ENCODE peak calls at places on chromosomes 6 and 20, in six cellular contexts. One of them, this sample, is unnamed. For H3K9me3, the result is how much of the 10 kb centered on the place peaks cover.

GRCh38 chr6:136594671-136595070 is 44.4 kb upstream of the MAP7 start:
- DNase-seq in transverse colon: no peak
- DNase-seq in PC-9: no peak
- DNase-seq in IMR-90: no peak
- DNase-seq in hepatocyte: no peak
- DNase-seq in neural progenitor cell: no peak
- DNase-seq in this sample: no peak

GRCh38 chr6:157646012-157646411 is 177.0 kb upstream of the SNX9 start:
- DNase-seq in transverse colon: no peak
- DNase-seq in PC-9: no peak
- DNase-seq in IMR-90: no peak
- DNase-seq in hepatocyte: no peak
- DNase-seq in neural progenitor cell: no peak
- DNase-seq in this sample: no peak

GRCh38 chr6:44012078-44012493 is 115.2 kb downstream of the MRPL14 start:
- DNase-seq in transverse colon: no peak
- DNase-seq in PC-9: no peak
- DNase-seq in IMR-90: peak
- DNase-seq in hepatocyte: no peak
- DNase-seq in neural progenitor cell: no peak
- DNase-seq in this sample: peak

GRCh38 chr6:33882154-33882553 is 78.4 kb upstream of the MLN start:
- DNase-seq in transverse colon: peak
- DNase-seq in PC-9: no peak
- DNase-seq in IMR-90: peak
- DNase-seq in hepatocyte: peak
- DNase-seq in neural progenitor cell: no peak
- DNase-seq in this sample: no peak

GRCh38 chr6:105798057-105798456 is 288.1 kb upstream of the PRDM1 start:
- DNase-seq in transverse colon: no peak
- DNase-seq in PC-9: no peak
- DNase-seq in IMR-90: peak
- DNase-seq in hepatocyte: no peak
- DNase-seq in neural progenitor cell: no peak
- DNase-seq in this sample: no peak

GRCh38 chr6:52595000-52595795 is 18.3 kb upstream of the TRAM2 start:
- DNase-seq in transverse colon: peak
- DNase-seq in PC-9: no peak
- DNase-seq in IMR-90: peak
- DNase-seq in hepatocyte: peak
- DNase-seq in neural progenitor cell: peak
- DNase-seq in this sample: peak

GRCh38 chr6:130233332-130233731 is 10.6 kb upstream of the SAMD3 start:
- DNase-seq in transverse colon: no peak
- DNase-seq in PC-9: no peak
- DNase-seq in IMR-90: peak
- DNase-seq in hepatocyte: no peak
- DNase-seq in neural progenitor cell: peak
- DNase-seq in this sample: no peak

GRCh38 chr20:5845686-5846651 is 95.8 kb downstream of the SHLD1 start:
- DNase-seq in transverse colon: no peak
- DNase-seq in PC-9: no peak
- DNase-seq in IMR-90: peak
- DNase-seq in hepatocyte: peak
- DNase-seq in neural progenitor cell: peak
- DNase-seq in this sample: no peak

GRCh38 chr6:142692942-142693341 is 252.0 kb downstream of the HIVEP2 start:
- DNase-seq in transverse colon: peak
- DNase-seq in PC-9: peak
- DNase-seq in IMR-90: peak
- DNase-seq in hepatocyte: peak
- DNase-seq in neural progenitor cell: peak
- DNase-seq in this sample: peak

GRCh38 chr20:55211481-55211880 is 736.1 kb downstream of the DOK5 start:
- DNase-seq in transverse colon: no peak
- DNase-seq in PC-9: no peak
- DNase-seq in IMR-90: no peak
- DNase-seq in hepatocyte: no peak
- DNase-seq in neural progenitor cell: no peak
- DNase-seq in this sample: no peak

GRCh38 chr6:40997256-40997957 is 41.6 kb downstream of the UNC5CL start:
- DNase-seq in transverse colon: peak
- DNase-seq in PC-9: peak
- DNase-seq in IMR-90: peak
- DNase-seq in hepatocyte: peak
- DNase-seq in neural progenitor cell: peak
- DNase-seq in this sample: no peak

GRCh38 chr6:34205466-34205865 is 31.2 kb upstream of the HMGA1 start:
- DNase-seq in transverse colon: no peak
- DNase-seq in PC-9: no peak
- DNase-seq in IMR-90: peak
- DNase-seq in hepatocyte: no peak
- DNase-seq in neural progenitor cell: no peak
- DNase-seq in this sample: no peak

DNA sequence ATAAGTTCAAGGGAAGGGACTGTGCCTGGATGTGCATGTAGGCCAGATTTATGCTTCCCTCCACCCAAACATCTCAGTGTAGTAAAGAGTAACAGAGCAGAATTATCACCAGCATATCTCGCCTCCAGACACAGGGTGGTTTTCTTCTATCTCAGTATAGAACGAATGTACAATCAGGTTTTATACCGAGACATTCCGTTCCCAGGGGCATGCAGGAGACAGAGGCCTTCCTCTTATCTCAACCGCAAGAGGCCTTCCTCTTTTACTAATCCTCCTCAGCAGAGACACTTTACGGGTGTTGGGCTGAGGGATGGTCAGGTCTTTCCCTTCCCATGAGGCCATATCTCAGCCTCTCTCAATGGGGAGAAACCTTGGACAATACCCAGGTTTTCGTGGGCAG is 36.5 kb upstream of the MC3R start:
- DNase-seq in transverse colon: no peak
- DNase-seq in PC-9: no peak
- DNase-seq in IMR-90: no peak
- DNase-seq in hepatocyte: no peak
- DNase-seq in neural progenitor cell: no peak
- DNase-seq in this sample: no peak
- H3K9me3 ChIP-seq in transverse colon: under half
- H3K9me3 ChIP-seq in PC-9: under half
- H3K9me3 ChIP-seq in IMR-90: under half
- H3K9me3 ChIP-seq in hepatocyte: under half
- H3K9me3 ChIP-seq in neural progenitor cell: under half
- H3K9me3 ChIP-seq in this sample: under half

GRCh38 chr6:152356659-152357058 is 280.5 kb downstream of the SYNE1 start:
- DNase-seq in transverse colon: no peak
- DNase-seq in PC-9: no peak
- DNase-seq in IMR-90: peak
- DNase-seq in hepatocyte: peak
- DNase-seq in neural progenitor cell: peak
- DNase-seq in this sample: peak
- TF ChIP-seq CTCF in transverse colon: no peak
- TF ChIP-seq CTCF in PC-9: peak
- TF ChIP-seq CTCF in IMR-90: peak
- TF ChIP-seq CTCF in hepatocyte: peak
- TF ChIP-seq CTCF in neural progenitor cell: peak
- TF ChIP-seq CTCF in this sample: peak

GRCh38 chr6:159278626-159279025 is 109.4 kb downstream of the FNDC1 start:
- DNase-seq in transverse colon: no peak
- DNase-seq in PC-9: no peak
- DNase-seq in IMR-90: no peak
- DNase-seq in hepatocyte: no peak
- DNase-seq in neural progenitor cell: no peak
- DNase-seq in this sample: no peak
- H3K9me3 ChIP-seq in transverse colon: under half
- H3K9me3 ChIP-seq in PC-9: under half
- H3K9me3 ChIP-seq in IMR-90: under half
- H3K9me3 ChIP-seq in hepatocyte: under half
- H3K9me3 ChIP-seq in neural progenitor cell: under half
- H3K9me3 ChIP-seq in this sample: under half

GRCh38 chr6:116973992-116974391 is 97.0 kb downstream of the RFX6 start:
- DNase-seq in transverse colon: no peak
- DNase-seq in PC-9: no peak
- DNase-seq in IMR-90: no peak
- DNase-seq in hepatocyte: no peak
- DNase-seq in neural progenitor cell: peak
- DNase-seq in this sample: no peak

GRCh38 chr6:116969211-116969863 is 92.3 kb downstream of the RFX6 start:
- DNase-seq in transverse colon: peak
- DNase-seq in PC-9: peak
- DNase-seq in IMR-90: peak
- DNase-seq in hepatocyte: peak
- DNase-seq in neural progenitor cell: peak
- DNase-seq in this sample: peak

GRCh38 chr6:116974942-116975341 is 97.9 kb downstream of the RFX6 start:
- DNase-seq in transverse colon: no peak
- DNase-seq in PC-9: no peak
- DNase-seq in IMR-90: no peak
- DNase-seq in hepatocyte: no peak
- DNase-seq in neural progenitor cell: no peak
- DNase-seq in this sample: no peak

GRCh38 chr6:116974526-116974925 is 97.5 kb downstream of the RFX6 start:
- DNase-seq in transverse colon: no peak
- DNase-seq in PC-9: no peak
- DNase-seq in IMR-90: no peak
- DNase-seq in hepatocyte: no peak
- DNase-seq in neural progenitor cell: no peak
- DNase-seq in this sample: no peak

GRCh38 chr6:116971959-116972358 is 94.9 kb downstream of the RFX6 start:
- DNase-seq in transverse colon: peak
- DNase-seq in PC-9: peak
- DNase-seq in IMR-90: peak
- DNase-seq in hepatocyte: peak
- DNase-seq in neural progenitor cell: peak
- DNase-seq in this sample: peak
- TF ChIP-seq CTCF in transverse colon: peak
- TF ChIP-seq CTCF in PC-9: peak
- TF ChIP-seq CTCF in IMR-90: peak
- TF ChIP-seq CTCF in hepatocyte: peak
- TF ChIP-seq CTCF in neural progenitor cell: peak
- TF ChIP-seq CTCF in this sample: peak

GRCh38 chr20:9491324-9491723 is 23.1 kb upstream of the LAMP5 start:
- DNase-seq in transverse colon: no peak
- DNase-seq in PC-9: no peak
- DNase-seq in IMR-90: no peak
- DNase-seq in hepatocyte: no peak
- DNase-seq in neural progenitor cell: no peak
- DNase-seq in this sample: no peak

GRCh38 chr20:9498322-9498721 is 16.1 kb upstream of the LAMP5 start:
- DNase-seq in transverse colon: no peak
- DNase-seq in PC-9: no peak
- DNase-seq in IMR-90: peak
- DNase-seq in hepatocyte: no peak
- DNase-seq in neural progenitor cell: no peak
- DNase-seq in this sample: no peak

GRCh38 chr20:9492067-9492466 is 22.3 kb upstream of the LAMP5 start:
- DNase-seq in transverse colon: no peak
- DNase-seq in PC-9: no peak
- DNase-seq in IMR-90: peak
- DNase-seq in hepatocyte: no peak
- DNase-seq in neural progenitor cell: no peak
- DNase-seq in this sample: no peak

GRCh38 chr20:9490171-9490570 is 24.2 kb upstream of the LAMP5 start:
- DNase-seq in transverse colon: no peak
- DNase-seq in PC-9: no peak
- DNase-seq in IMR-90: no peak
- DNase-seq in hepatocyte: no peak
- DNase-seq in neural progenitor cell: no peak
- DNase-seq in this sample: no peak

DNA sequence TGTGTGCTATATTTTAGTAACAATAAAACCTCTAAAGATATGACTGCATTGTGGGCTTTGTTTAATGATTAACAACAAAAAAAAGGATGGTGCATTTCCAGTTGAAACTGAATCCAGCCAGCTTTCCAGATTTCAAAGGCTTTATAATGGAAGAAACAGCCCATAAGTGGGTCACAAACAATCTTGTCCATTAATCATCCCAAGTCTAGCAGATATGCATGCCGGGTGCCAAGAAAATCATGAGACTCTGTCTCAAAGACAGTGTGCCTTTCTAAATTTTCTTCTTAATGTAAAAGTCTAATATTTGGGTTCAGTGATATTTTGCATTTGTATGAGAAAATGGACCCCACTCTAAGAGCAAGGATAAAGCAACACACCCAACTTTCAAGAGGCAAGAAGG is 20.6 kb upstream of the LAMP5 start:
- DNase-seq in transverse colon: no peak
- DNase-seq in PC-9: no peak
- DNase-seq in IMR-90: no peak
- DNase-seq in hepatocyte: no peak
- DNase-seq in neural progenitor cell: no peak
- DNase-seq in this sample: no peak
- H3K9me3 ChIP-seq in transverse colon: under half
- H3K9me3 ChIP-seq in PC-9: under half
- H3K9me3 ChIP-seq in IMR-90: under half
- H3K9me3 ChIP-seq in hepatocyte: under half
- H3K9me3 ChIP-seq in neural progenitor cell: under half
- H3K9me3 ChIP-seq in this sample: under half

GRCh38 chr20:23602261-23602660 is 3.5 kb downstream of the CST9 start:
- DNase-seq in transverse colon: no peak
- DNase-seq in PC-9: no peak
- DNase-seq in IMR-90: no peak
- DNase-seq in hepatocyte: no peak
- DNase-seq in neural progenitor cell: no peak
- DNase-seq in this sample: no peak
- TF ChIP-seq CTCF in transverse colon: no peak
- TF ChIP-seq CTCF in PC-9: no peak
- TF ChIP-seq CTCF in IMR-90: no peak
- TF ChIP-seq CTCF in hepatocyte: no peak
- TF ChIP-seq CTCF in neural progenitor cell: no peak
- TF ChIP-seq CTCF in this sample: no peak